ENCODE peak calls at places on chromosome 2, in four cellular contexts. W is GM12878, P is A549, A is right lobe of liver. X is an unnamed sample.

GRCh38 chr2:191572319-191572718 is 105.6 kb upstream of the NABP1 start:
- ATAC-seq in W (no peak), P (no peak), A (no peak), X (no peak)

GRCh38 chr2:152093464-152093863 is 5.4 kb downstream of the CACNB4 start:
- ATAC-seq in W (no peak), P (no peak), A (no peak), X (no peak)

GRCh38 chr2:194223173-194223670 is 1433.8 kb upstream of the SLC39A10 start:
- ATAC-seq in W (no peak), P (no peak), A (no peak), X (no peak)

GRCh38 chr2:102717308-102718018 is 44.4 kb upstream of the TMEM182 start:
- ATAC-seq in W (no peak), P (no peak), A (no peak), X (peak)

GRCh38 chr2:224060783-224061482 is 21.8 kb upstream of the SERPINE2 start:
- ATAC-seq in W (no peak), P (no peak), A (no peak), X (no peak)

GRCh38 chr2:172230783-172231446 is 128.2 kb upstream of the DLX2 start:
- ATAC-seq in W (no peak), P (no peak), A (no peak), X (no peak)

GRCh38 chr2:45839388-45840251 is 188.1 kb downstream of the PRKCE start:
- ATAC-seq in W (no peak), P (no peak), A (no peak), X (no peak)

GRCh38 chr2:138948070-138948539 is 167.9 kb upstream of the NXPH2 start:
- ATAC-seq in W (peak), P (no peak), A (no peak), X (no peak)

GRCh38 chr2:161919873-161920272 is 154.1 kb downstream of the DPP4 start:
- ATAC-seq in W (no peak), P (no peak), A (no peak), X (no peak)

GRCh38 chr2:181861379-181861778 is 30.2 kb upstream of the ITPRID2 start:
- ATAC-seq in W (no peak), P (no peak), A (no peak), X (no peak)

GRCh38 chr2:207149253-207150213 is 16.2 kb downstream of the KLF7 start:
- ATAC-seq in W (peak), P (peak), A (peak), X (peak)

GRCh38 chr2:176122633-176123482 is at the start of gene HOXD9:
- ATAC-seq in W (no peak), P (no peak), A (peak), X (peak)

GRCh38 chr2:163505281-163505680 is 230.5 kb downstream of the FIGN start:
- ATAC-seq in W (no peak), P (no peak), A (no peak), X (no peak)

GRCh38 chr2:10357770-10358169 is 55.1 kb downstream of the HPCAL1 start:
- ATAC-seq in W (no peak), P (no peak), A (no peak), X (no peak)

GRCh38 chr2:23905155-23905554 is 21.8 kb downstream of the ATAD2B start:
- ATAC-seq in W (peak), P (peak), A (no peak), X (no peak)

GRCh38 chr2:176443941-176444340 is 174.7 kb downstream of the MTX2 start:
- ATAC-seq in W (no peak), P (no peak), A (no peak), X (no peak)

GRCh38 chr2:148590613-148591012 is 53.9 kb upstream of the EPC2 start:
- ATAC-seq in W (peak), P (no peak), A (no peak), X (no peak)

GRCh38 chr2:218982312-218983262 is 2.4 kb downstream of the FEV start:
- ATAC-seq in W (no peak), P (no peak), A (no peak), X (no peak)

GRCh38 chr2:158726906-158727592 is 68.1 kb upstream of the DAPL1 start:
- ATAC-seq in W (no peak), P (no peak), A (no peak), X (peak)

GRCh38 chr2:55141572-55142413 is 90.3 kb downstream of the CLHC1 start:
- ATAC-seq in W (no peak), P (peak), A (no peak), X (no peak)

GRCh38 chr2:74502720-74503505 is 3.5 kb upstream of the LBX2 start:
- ATAC-seq in W (peak), P (peak), A (peak), X (peak)

GRCh38 chr2:160345102-160345501 is 145.0 kb upstream of the ITGB6 start:
- ATAC-seq in W (no peak), P (no peak), A (no peak), X (no peak)

GRCh38 chr2:96869824-96870630 is at the start of gene SEMA4C:
- ATAC-seq in W (peak), P (peak), A (peak), X (peak)

GRCh38 chr2:7242189-7242867 is 325.1 kb downstream of the RNF144A start:
- ATAC-seq in W (peak), P (no peak), A (no peak), X (no peak)

GRCh38 chr2:61419570-61419969 is 51.3 kb downstream of the USP34 start:
- ATAC-seq in W (peak), P (no peak), A (no peak), X (no peak)

GRCh38 chr2:173028141-173028540 is 47.5 kb upstream of the MAP3K20 start:
- ATAC-seq in W (no peak), P (no peak), A (no peak), X (no peak)

GRCh38 chr2:163613155-163613554 is 122.7 kb downstream of the FIGN start:
- ATAC-seq in W (no peak), P (no peak), A (no peak), X (no peak)

GRCh38 chr2:203730076-203730729 is 23.8 kb downstream of the CD28 start:
- ATAC-seq in W (peak), P (no peak), A (no peak), X (no peak)

GRCh38 chr2:200453142-200453852 is 56.6 kb downstream of the KCTD18 start:
- ATAC-seq in W (no peak), P (peak), A (no peak), X (no peak)

GRCh38 chr2:20165677-20166509 is 59.0 kb downstream of the SDC1 start:
- ATAC-seq in W (peak), P (peak), A (no peak), X (no peak)

GRCh38 chr2:28627722-28628480 is 123.7 kb upstream of the PPP1CB start:
- ATAC-seq in W (no peak), P (no peak), A (no peak), X (peak)

GRCh38 chr2:191436368-191437055 is 191.3 kb downstream of the MYO1B start:
- ATAC-seq in W (no peak), P (no peak), A (peak), X (peak)

GRCh38 chr2:96315400-96316071 is 9.6 kb upstream of the ITPRIPL1 start:
- ATAC-seq in W (peak), P (peak), A (no peak), X (no peak)

GRCh38 chr2:64910972-64911433 is 78.2 kb upstream of the SLC1A4 start:
- ATAC-seq in W (no peak), P (no peak), A (no peak), X (no peak)

GRCh38 chr2:64914735-64915509 is 74.3 kb upstream of the SLC1A4 start:
- ATAC-seq in W (peak), P (no peak), A (no peak), X (peak)

GRCh38 chr2:64914247-64914646 is 75.0 kb upstream of the SLC1A4 start:
- ATAC-seq in W (peak), P (no peak), A (no peak), X (no peak)

GRCh38 chr2:64915510-64915900 is 73.7 kb upstream of the SLC1A4 start:
- ATAC-seq in W (no peak), P (no peak), A (no peak), X (no peak)

GRCh38 chr2:64913357-64913869 is 75.8 kb upstream of the SLC1A4 start:
- ATAC-seq in W (no peak), P (peak), A (peak), X (no peak)
- TF ChIP-seq CTCF in W (peak), P (peak), A (peak), X (no peak)

DNA sequence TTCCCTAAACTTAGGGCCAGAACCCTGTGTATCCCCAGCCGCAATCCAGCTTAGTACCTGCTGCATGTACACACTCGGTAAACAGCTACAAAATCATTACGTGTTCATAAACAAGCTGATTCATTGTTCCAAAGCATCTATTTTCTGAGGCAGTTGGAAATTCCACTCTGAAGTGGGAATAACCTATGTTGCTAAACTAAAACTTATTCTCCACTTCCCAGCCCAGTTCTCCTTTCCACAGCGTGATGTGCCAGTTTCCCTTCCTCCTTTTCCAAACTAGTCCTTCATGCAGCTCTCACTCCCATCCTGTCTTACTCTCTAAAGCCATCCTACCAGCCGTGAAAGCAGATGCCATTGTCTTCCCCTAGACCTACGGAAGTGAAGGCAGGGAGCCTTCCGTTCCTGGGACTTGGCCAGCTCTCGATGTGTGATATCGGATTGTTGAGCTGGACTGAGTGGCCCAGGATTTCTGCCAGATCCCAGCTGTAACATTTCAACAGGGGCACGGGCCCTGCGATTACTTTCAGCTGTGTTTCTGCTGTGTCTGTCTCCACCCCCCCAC is 100.7 kb downstream of the CRIM1 start:
- ATAC-seq in W (no peak), P (peak), A (peak), X (peak)
- TF ChIP-seq POLR2A in W (no peak), P (no peak), A (no peak), X (no peak)

GRCh38 chr2:30239308-30240161 is 8.2 kb downstream of the LBH start:
- ATAC-seq in W (peak), P (peak), A (peak), X (peak)
- H3K4me3 ChIP-seq in W (no peak), P (no peak), A (no peak), X (peak)

DNA sequence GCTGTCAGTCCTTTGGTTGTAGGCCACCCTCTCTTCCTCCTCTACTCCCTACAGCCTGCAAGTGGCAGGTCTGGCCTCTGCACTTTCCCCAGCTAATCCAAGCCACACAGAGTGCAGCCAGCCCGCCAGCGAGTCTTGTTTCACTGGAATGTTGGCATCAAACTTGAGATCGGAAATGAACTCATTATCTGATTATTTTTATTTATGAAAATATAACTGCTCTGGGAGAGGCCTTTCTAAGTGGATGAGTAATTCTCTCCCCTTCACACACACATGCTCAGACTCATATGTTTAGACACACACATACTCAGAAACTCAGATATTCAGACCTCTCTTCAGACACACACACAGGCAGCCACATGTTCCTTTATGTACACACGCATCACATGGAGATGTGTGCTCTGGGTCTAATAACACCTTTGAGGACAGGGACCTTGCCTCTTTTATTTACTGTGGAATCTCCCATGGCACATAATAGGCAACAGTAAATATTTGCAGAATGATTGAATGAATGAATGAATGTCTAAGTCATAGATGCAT is 151.3 kb downstream of the ZFP36L2 start:
- ATAC-seq in W (no peak), P (peak), A (peak), X (peak)
- TF ChIP-seq CTCF in W (no peak), P (no peak), A (no peak), X (no peak)

DNA sequence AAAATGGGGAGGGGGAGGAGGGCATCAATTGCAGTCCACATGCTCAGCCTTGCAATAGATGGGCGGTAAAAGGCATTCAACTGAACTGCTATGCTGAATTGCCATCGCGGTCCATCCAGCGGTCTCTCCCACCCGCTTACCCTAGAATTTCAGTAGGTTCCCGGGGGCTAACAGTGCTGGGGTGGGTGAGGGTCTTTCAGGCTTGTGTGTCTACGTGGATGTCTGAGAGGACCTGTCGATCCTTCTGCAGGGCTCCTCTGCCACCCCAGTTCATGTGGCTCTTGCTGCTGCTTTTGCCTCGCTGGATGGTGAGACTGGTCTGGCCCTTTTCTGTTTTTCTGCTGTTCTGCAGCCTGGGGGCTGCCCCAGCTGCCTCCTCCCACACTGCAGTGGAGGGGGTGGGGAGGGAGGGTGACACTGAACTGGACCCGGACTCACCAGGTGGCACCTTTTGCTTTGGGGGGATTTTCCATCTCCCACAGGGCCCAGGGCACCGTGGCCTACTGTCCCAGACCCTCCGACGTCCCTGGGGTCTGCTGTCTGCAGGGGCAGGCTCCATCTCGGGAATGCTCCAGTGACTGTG is 14.1 kb downstream of the ACKR3 start:
- ATAC-seq in W (peak), P (no peak), A (no peak), X (no peak)
- TF ChIP-seq POLR2A in W (no peak), P (no peak), A (no peak), X (no peak)

GRCh38 chr2:240389302-240389805 is 46.1 kb upstream of the GPC1 start:
- ATAC-seq in W (no peak), P (no peak), A (no peak), X (no peak)

GRCh38 chr2:240387669-240388358 is 47.6 kb upstream of the GPC1 start:
- ATAC-seq in W (no peak), P (peak), A (no peak), X (peak)

GRCh38 chr2:240388471-240389301 is 46.8 kb upstream of the GPC1 start:
- ATAC-seq in W (no peak), P (no peak), A (no peak), X (no peak)

GRCh38 chr2:240386321-240386720 is 49.1 kb upstream of the GPC1 start:
- ATAC-seq in W (no peak), P (no peak), A (no peak), X (no peak)

GRCh38 chr2:240387325-240387668 is 48.2 kb upstream of the GPC1 start:
- ATAC-seq in W (no peak), P (no peak), A (no peak), X (no peak)
- H3K4me3 ChIP-seq in W (no peak), P (peak), A (no peak), X (no peak)

DNA sequence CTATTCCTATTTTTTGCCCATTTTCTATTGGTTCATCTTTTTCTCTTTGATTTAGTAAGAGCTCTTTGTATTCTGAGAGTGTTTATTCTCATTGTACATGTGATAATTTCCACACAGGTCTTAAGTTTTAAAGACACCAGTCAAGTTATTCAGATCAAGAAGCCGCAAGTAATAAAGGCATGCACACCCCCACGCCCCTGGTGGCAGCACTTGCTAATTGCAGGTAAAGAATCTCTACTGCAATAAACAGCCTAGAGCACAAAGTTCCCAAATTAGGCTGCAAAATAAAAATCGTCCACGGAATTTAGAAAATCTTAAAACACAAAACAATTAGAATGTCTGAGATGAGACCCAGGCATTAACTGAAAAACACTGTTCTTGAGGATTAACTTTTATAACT is 45.2 kb downstream of the ST3GAL5 start:
- ATAC-seq in W (no peak), P (peak), A (no peak), X (no peak)
- TF ChIP-seq CTCF in W (peak), P (peak), A (peak), X (no peak)

GRCh38 chr2:237737196-237737865 is 61.2 kb upstream of the RBM44 start:
- ATAC-seq in W (no peak), P (no peak), A (no peak), X (no peak)
- TF ChIP-seq POLR2A in W (no peak), P (no peak), A (no peak), X (no peak)

GRCh38 chr2:15667579-15668556 is 76.2 kb downstream of the DDX1 start:
- ATAC-seq in W (no peak), P (no peak), A (no peak), X (no peak)
- H3K4me3 ChIP-seq in W (no peak), P (no peak), A (no peak), X (no peak)